ENCODE peak calls at places on chromosomes 7 and 10, in eight cellular contexts. L is GM20000, M is neural progenitor cell, P is omental fat pad, K is MCF 10A, V is foreskin fibroblast, Z is fibroblast of mammary gland, J is A549. Y is an unnamed sample.

GRCh38 chr10:30747633-30748032 is 118.1 kb upstream of the LYZL2 start:
- DNase-seq in L (no peak), M (no peak), P (no peak), K (peak; percentile 48), V (peak; percentile 56), Z (peak; percentile 66), J (no peak), Y (peak; percentile 36)

GRCh38 chr7:7970620-7971307 is 2.2 kb downstream of the GLCCI1 start:
- DNase-seq in L (no peak), M (peak; percentile 7), P (no peak), K (no peak), V (no peak), Z (no peak), J (no peak), Y (no peak)

GRCh38 chr7:128381161-128381821 is 19.8 kb upstream of the PRRT4 start:
- DNase-seq in L (no peak), M (peak; percentile 80), P (no peak), K (peak; percentile 81), V (no peak), Z (no peak), J (no peak), Y (no peak)

GRCh38 chr10:110083884-110084283 is 76.1 kb downstream of the ADD3 start:
- DNase-seq in L (no peak), M (no peak), P (no peak), K (no peak), V (no peak), Z (peak; percentile 33), J (no peak), Y (peak; percentile 62)

GRCh38 chr7:113256883-113257531 is 138.7 kb upstream of the SMIM30 start:
- DNase-seq in L (no peak), M (no peak), P (no peak), K (no peak), V (no peak), Z (no peak), J (no peak), Y (peak; percentile 9)

GRCh38 chr10:12876266-12876665 is 125.2 kb downstream of the CCDC3 start:
- DNase-seq in L (no peak), M (no peak), P (no peak), K (no peak), V (no peak), Z (no peak), J (no peak), Y (no peak)

GRCh38 chr7:34091330-34091917 is 186.1 kb downstream of the BMPER start:
- DNase-seq in L (no peak), M (peak; percentile 63), P (no peak), K (peak; percentile 68), V (no peak), Z (peak; percentile 81), J (no peak), Y (peak; percentile 81)

GRCh38 chr10:69089638-69090599 is 2.0 kb downstream of the SRGN start:
- DNase-seq in L (peak; percentile 50), M (no peak), P (no peak), K (no peak), V (no peak), Z (peak; percentile 27), J (no peak), Y (peak; percentile 70)

GRCh38 chr7:139396323-139396951 is 36.7 kb downstream of the LUC7L2 start:
- DNase-seq in L (no peak), M (no peak), P (no peak), K (peak; percentile 5), V (no peak), Z (peak; percentile 2), J (no peak), Y (peak; percentile 3)

GRCh38 chr10:4515711-4516110 is 310.3 kb upstream of the AKR1E2 start:
- DNase-seq in L (no peak), M (no peak), P (no peak), K (no peak), V (no peak), Z (no peak), J (no peak), Y (no peak)

GRCh38 chr10:131087464-131088215 is 223.9 kb downstream of the TCERG1L start:
- DNase-seq in L (no peak), M (no peak), P (no peak), K (no peak), V (no peak), Z (no peak), J (no peak), Y (no peak)

GRCh38 chr10:99711129-99711719 is 20.7 kb downstream of the COX15 start:
- DNase-seq in L (peak; percentile 38), M (peak; percentile 52), P (no peak), K (peak; percentile 65), V (peak; percentile 55), Z (peak; percentile 81), J (peak; percentile 16), Y (peak; percentile 81)

GRCh38 chr7:93160410-93160809 is 12.2 kb upstream of the SAMD9L start:
- DNase-seq in L (no peak), M (no peak), P (no peak), K (no peak), V (no peak), Z (no peak), J (no peak), Y (no peak)

GRCh38 chr10:114265392-114266053 is 26.5 kb downstream of the VWA2 start:
- DNase-seq in L (no peak), M (no peak), P (no peak), K (no peak), V (no peak), Z (peak; percentile 83), J (no peak), Y (no peak)

GRCh38 chr10:112304460-112304859 is 21.3 kb downstream of the TECTB start:
- DNase-seq in L (no peak), M (no peak), P (no peak), K (peak; percentile 54), V (no peak), Z (peak; percentile 56), J (no peak), Y (no peak)

GRCh38 chr7:47435889-47436312 is 146.0 kb downstream of the TNS3 start:
- DNase-seq in L (no peak), M (peak; percentile 76), P (peak; percentile 19), K (peak; percentile 65), V (peak; percentile 68), Z (peak; percentile 85), J (peak; percentile 62), Y (peak; percentile 89)

GRCh38 chr10:30639946-30640786 is 10.6 kb upstream of the LYZL2 start:
- DNase-seq in L (peak; percentile 58), M (peak; percentile 58), P (no peak), K (peak; percentile 57), V (peak; percentile 42), Z (peak; percentile 84), J (peak; percentile 49), Y (peak; percentile 85)

GRCh38 chr10:31749981-31750850 is 178.4 kb downstream of the ARHGAP12 start:
- DNase-seq in L (no peak), M (peak; percentile 22), P (no peak), K (no peak), V (no peak), Z (no peak), J (no peak), Y (peak; percentile 39)

GRCh38 chr10:108421256-108421655 is 1256.8 kb upstream of the SORCS1 start:
- DNase-seq in L (no peak), M (no peak), P (no peak), K (no peak), V (no peak), Z (no peak), J (no peak), Y (no peak)

GRCh38 chr7:77913977-77914607 is 115.5 kb downstream of the PHTF2 start:
- DNase-seq in L (no peak), M (no peak), P (no peak), K (no peak), V (no peak), Z (no peak), J (no peak), Y (peak; percentile 13)

GRCh38 chr7:95609277-95609971 is 13.1 kb upstream of the PDK4 start:
- DNase-seq in L (no peak), M (no peak), P (no peak), K (peak; percentile 52), V (peak; percentile 45), Z (peak; percentile 71), J (peak; percentile 12), Y (peak; percentile 80)

DNA sequence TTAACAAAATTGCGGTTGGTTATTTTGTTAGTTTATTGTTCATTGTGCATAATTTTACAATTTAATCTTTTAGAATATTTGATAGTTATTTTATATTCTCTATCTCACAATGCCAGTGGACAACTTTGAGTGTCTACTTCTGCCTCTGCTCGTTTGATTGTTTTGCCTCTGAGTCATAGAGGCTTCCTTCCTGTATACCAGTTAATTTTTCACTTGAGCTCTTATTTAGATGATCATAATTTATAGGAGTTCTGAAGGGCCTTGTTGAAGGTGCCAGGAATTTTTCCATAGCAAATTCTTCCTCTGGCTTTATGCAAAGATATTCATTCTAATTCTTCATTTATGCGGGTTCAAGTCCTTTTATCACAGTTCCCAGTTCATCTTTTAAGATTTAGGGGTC is 5.2 kb upstream of the MALRD1 start:
- DNase-seq in L (no peak), M (no peak), P (no peak), K (peak; percentile 3), V (no peak), Z (no peak), J (no peak), Y (no peak)
- TF ChIP-seq CTCF in L (no peak), M (no peak), P (no peak), K (no peak), V (no peak), Z (no peak), J (no peak), Y (no peak)

DNA sequence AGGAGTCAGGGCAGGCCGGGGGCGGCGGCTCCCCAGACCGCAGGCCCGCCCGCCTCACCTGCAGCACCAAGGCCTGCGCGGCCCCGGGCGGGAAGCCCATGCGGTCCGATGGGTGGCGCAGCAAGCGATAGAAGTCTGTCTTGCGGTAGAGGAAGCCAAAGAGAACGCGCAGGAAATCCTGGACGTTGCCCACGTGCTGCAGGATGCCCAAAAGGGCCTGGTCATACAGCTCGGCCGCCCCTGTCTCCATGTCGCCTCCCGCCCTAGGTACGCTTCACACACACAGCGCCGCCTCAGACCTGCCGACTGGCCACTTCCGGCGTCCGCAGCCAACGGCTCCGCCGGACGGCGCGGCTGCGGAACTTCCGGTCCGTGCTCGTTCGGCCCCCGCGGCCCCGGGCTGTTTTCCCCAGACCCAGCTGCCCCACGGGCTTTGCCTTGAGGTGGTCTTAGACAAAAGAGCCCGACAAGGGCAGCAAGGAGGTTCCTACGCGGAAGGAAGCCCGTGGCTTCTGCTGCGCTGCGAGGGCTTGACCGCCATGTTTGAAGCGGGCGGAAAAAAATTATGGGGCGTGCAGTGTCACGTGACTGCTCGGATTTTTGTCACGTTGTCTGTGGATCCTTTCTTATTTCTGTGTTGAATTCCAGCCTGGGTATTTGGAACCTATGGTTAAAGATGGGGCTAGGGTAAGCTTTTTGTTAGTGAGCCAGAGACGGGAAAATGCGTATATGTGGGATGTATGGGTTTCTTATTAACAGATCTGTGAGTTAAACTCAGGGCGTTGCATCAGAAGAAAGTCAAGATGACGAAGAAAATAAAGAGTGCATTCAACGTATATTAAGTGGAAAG is at the start of gene NUDCD3:
- DNase-seq in L (peak; percentile 91), M (peak; percentile 91), P (peak; percentile 36), K (peak; percentile 84), V (peak; percentile 70), Z (peak; percentile 80), J (peak; percentile 89), Y (peak; percentile 87)
- TF ChIP-seq CTCF in L (no peak), M (peak; percentile 22), P (no peak), K (no peak), V (peak; percentile 23), Z (no peak), J (peak; percentile 25), Y (no peak)

GRCh38 chr10:43377393-43377883 is 6.0 kb downstream of the FXYD4 start:
- DNase-seq in L (no peak), M (peak; percentile 62), P (no peak), K (no peak), V (no peak), Z (no peak), J (no peak), Y (no peak)
- TF ChIP-seq CTCF in L (no peak), M (peak; percentile 44), P (no peak), K (no peak), V (no peak), Z (no peak), J (no peak), Y (no peak)

GRCh38 chr7:4973728-4974198 is 14.8 kb upstream of the MMD2 start:
- DNase-seq in L (peak; percentile 92), M (peak; percentile 96), P (peak; percentile 69), K (peak; percentile 92), V (peak; percentile 83), Z (peak; percentile 86), J (peak; percentile 74), Y (peak; percentile 91)
- TF ChIP-seq CTCF in L (peak; percentile 89), M (peak; percentile 83), P (no peak), K (peak; percentile 82), V (peak; percentile 89), Z (peak; percentile 61), J (peak; percentile 85), Y (peak; percentile 67)